ENCODE peak calls at places on chromosomes 12 and 14, in ten cellular contexts. One of them, this sample, is unnamed.

GRCh38 chr12:17134315-17134714 is 528.4 kb upstream of the LMO3 start:
- DNase-seq in foreskin melanocyte: no peak
- DNase-seq in pons: no peak
- DNase-seq in fibroblast of gingiva: no peak
- DNase-seq in AG04450: no peak
- DNase-seq in stimulated activated CD8-positive, alpha-beta memory T cell treated with anti-CD3 and anti-CD28 coated beads, Interleukin-4, amount 100 ng/mL, for 1 hour: no peak
- DNase-seq in HFFc6: no peak
- DNase-seq in right lobe of liver: no peak
- DNase-seq in body of pancreas: no peak
- DNase-seq in CD8-positive, alpha-beta memory T cell: no peak
- DNase-seq in this sample: no peak

GRCh38 chr12:109793826-109794501 is 39.2 kb downstream of the TRPV4 start:
- DNase-seq in fibroblast of gingiva: no peak
- DNase-seq in AG04450: no peak
- DNase-seq in body of pancreas: no peak
- DNase-seq in HFFc6: no peak
- DNase-seq in CD8-positive, alpha-beta memory T cell: no peak
- DNase-seq in foreskin melanocyte: no peak
- DNase-seq in pons: no peak
- DNase-seq in stimulated activated CD8-positive, alpha-beta memory T cell treated with anti-CD3 and anti-CD28 coated beads, Interleukin-4, amount 100 ng/mL, for 1 hour: no peak
- DNase-seq in right lobe of liver: no peak
- DNase-seq in this sample: no peak

GRCh38 chr14:94050231-94050880 is 24.2 kb downstream of the OTUB2 start:
- DNase-seq in AG04450: no peak
- DNase-seq in pons: no peak
- DNase-seq in foreskin melanocyte: no peak
- DNase-seq in stimulated activated CD8-positive, alpha-beta memory T cell treated with anti-CD3 and anti-CD28 coated beads, Interleukin-4, amount 100 ng/mL, for 1 hour: no peak
- DNase-seq in CD8-positive, alpha-beta memory T cell: no peak
- DNase-seq in HFFc6: no peak
- DNase-seq in body of pancreas: peak
- DNase-seq in fibroblast of gingiva: no peak
- DNase-seq in right lobe of liver: peak
- DNase-seq in this sample: no peak

GRCh38 chr14:34562776-34563150 is 23.3 kb upstream of the EAPP start:
- DNase-seq in fibroblast of gingiva: no peak
- DNase-seq in CD8-positive, alpha-beta memory T cell: no peak
- DNase-seq in HFFc6: no peak
- DNase-seq in AG04450: no peak
- DNase-seq in pons: no peak
- DNase-seq in foreskin melanocyte: no peak
- DNase-seq in right lobe of liver: no peak
- DNase-seq in body of pancreas: no peak
- DNase-seq in stimulated activated CD8-positive, alpha-beta memory T cell treated with anti-CD3 and anti-CD28 coated beads, Interleukin-4, amount 100 ng/mL, for 1 hour: no peak
- DNase-seq in this sample: no peak

GRCh38 chr12:116920939-116921338 is 10.2 kb downstream of the FBXW8 start:
- DNase-seq in HFFc6: no peak
- DNase-seq in CD8-positive, alpha-beta memory T cell: no peak
- DNase-seq in fibroblast of gingiva: no peak
- DNase-seq in body of pancreas: no peak
- DNase-seq in right lobe of liver: no peak
- DNase-seq in pons: no peak
- DNase-seq in foreskin melanocyte: no peak
- DNase-seq in AG04450: no peak
- DNase-seq in stimulated activated CD8-positive, alpha-beta memory T cell treated with anti-CD3 and anti-CD28 coated beads, Interleukin-4, amount 100 ng/mL, for 1 hour: no peak
- DNase-seq in this sample: no peak

GRCh38 chr14:47509957-47510356 is 165.4 kb downstream of the MDGA2 start:
- DNase-seq in CD8-positive, alpha-beta memory T cell: no peak
- DNase-seq in AG04450: no peak
- DNase-seq in body of pancreas: no peak
- DNase-seq in pons: no peak
- DNase-seq in foreskin melanocyte: no peak
- DNase-seq in stimulated activated CD8-positive, alpha-beta memory T cell treated with anti-CD3 and anti-CD28 coated beads, Interleukin-4, amount 100 ng/mL, for 1 hour: no peak
- DNase-seq in HFFc6: no peak
- DNase-seq in fibroblast of gingiva: no peak
- DNase-seq in right lobe of liver: no peak
- DNase-seq in this sample: no peak

GRCh38 chr12:51635371-51635770 is 44.3 kb downstream of the SCN8A start:
- DNase-seq in foreskin melanocyte: no peak
- DNase-seq in stimulated activated CD8-positive, alpha-beta memory T cell treated with anti-CD3 and anti-CD28 coated beads, Interleukin-4, amount 100 ng/mL, for 1 hour: no peak
- DNase-seq in body of pancreas: no peak
- DNase-seq in CD8-positive, alpha-beta memory T cell: no peak
- DNase-seq in pons: no peak
- DNase-seq in right lobe of liver: no peak
- DNase-seq in AG04450: no peak
- DNase-seq in fibroblast of gingiva: no peak
- DNase-seq in HFFc6: peak
- DNase-seq in this sample: no peak

GRCh38 chr14:68178282-68178681 is 358.7 kb downstream of the RAD51B start:
- DNase-seq in fibroblast of gingiva: no peak
- DNase-seq in AG04450: no peak
- DNase-seq in body of pancreas: no peak
- DNase-seq in CD8-positive, alpha-beta memory T cell: no peak
- DNase-seq in stimulated activated CD8-positive, alpha-beta memory T cell treated with anti-CD3 and anti-CD28 coated beads, Interleukin-4, amount 100 ng/mL, for 1 hour: no peak
- DNase-seq in right lobe of liver: no peak
- DNase-seq in pons: no peak
- DNase-seq in HFFc6: no peak
- DNase-seq in foreskin melanocyte: peak
- DNase-seq in this sample: no peak

GRCh38 chr12:102874819-102875218 is 42.2 kb downstream of the PAH start:
- DNase-seq in pons: peak
- DNase-seq in HFFc6: no peak
- DNase-seq in AG04450: no peak
- DNase-seq in CD8-positive, alpha-beta memory T cell: no peak
- DNase-seq in stimulated activated CD8-positive, alpha-beta memory T cell treated with anti-CD3 and anti-CD28 coated beads, Interleukin-4, amount 100 ng/mL, for 1 hour: no peak
- DNase-seq in foreskin melanocyte: no peak
- DNase-seq in body of pancreas: no peak
- DNase-seq in right lobe of liver: no peak
- DNase-seq in fibroblast of gingiva: no peak
- DNase-seq in this sample: no peak

GRCh38 chr14:61472801-61473376 is 151.5 kb downstream of the PRKCH start:
- DNase-seq in pons: no peak
- DNase-seq in HFFc6: no peak
- DNase-seq in stimulated activated CD8-positive, alpha-beta memory T cell treated with anti-CD3 and anti-CD28 coated beads, Interleukin-4, amount 100 ng/mL, for 1 hour: no peak
- DNase-seq in foreskin melanocyte: peak
- DNase-seq in fibroblast of gingiva: no peak
- DNase-seq in AG04450: no peak
- DNase-seq in right lobe of liver: no peak
- DNase-seq in body of pancreas: no peak
- DNase-seq in CD8-positive, alpha-beta memory T cell: peak
- DNase-seq in this sample: no peak

GRCh38 chr12:94659531-94659930 is 9.2 kb upstream of the TMCC3 start:
- DNase-seq in body of pancreas: no peak
- DNase-seq in CD8-positive, alpha-beta memory T cell: no peak
- DNase-seq in pons: no peak
- DNase-seq in fibroblast of gingiva: no peak
- DNase-seq in stimulated activated CD8-positive, alpha-beta memory T cell treated with anti-CD3 and anti-CD28 coated beads, Interleukin-4, amount 100 ng/mL, for 1 hour: no peak
- DNase-seq in HFFc6: no peak
- DNase-seq in AG04450: no peak
- DNase-seq in foreskin melanocyte: no peak
- DNase-seq in right lobe of liver: no peak
- DNase-seq in this sample: no peak

GRCh38 chr12:8527250-8528130 is 13.2 kb downstream of the CLEC4E start:
- DNase-seq in body of pancreas: no peak
- DNase-seq in right lobe of liver: no peak
- DNase-seq in CD8-positive, alpha-beta memory T cell: no peak
- DNase-seq in stimulated activated CD8-positive, alpha-beta memory T cell treated with anti-CD3 and anti-CD28 coated beads, Interleukin-4, amount 100 ng/mL, for 1 hour: no peak
- DNase-seq in HFFc6: no peak
- DNase-seq in pons: no peak
- DNase-seq in fibroblast of gingiva: no peak
- DNase-seq in AG04450: no peak
- DNase-seq in foreskin melanocyte: no peak
- DNase-seq in this sample: no peak

GRCh38 chr12:112538740-112539139 is 120.0 kb downstream of the PTPN11 start:
- DNase-seq in CD8-positive, alpha-beta memory T cell: no peak
- DNase-seq in foreskin melanocyte: no peak
- DNase-seq in AG04450: no peak
- DNase-seq in pons: no peak
- DNase-seq in stimulated activated CD8-positive, alpha-beta memory T cell treated with anti-CD3 and anti-CD28 coated beads, Interleukin-4, amount 100 ng/mL, for 1 hour: no peak
- DNase-seq in HFFc6: no peak
- DNase-seq in body of pancreas: no peak
- DNase-seq in fibroblast of gingiva: no peak
- DNase-seq in right lobe of liver: no peak
- DNase-seq in this sample: no peak

GRCh38 chr14:24315807-24316596 is 4.7 kb downstream of the LTB4R start:
- DNase-seq in pons: no peak
- DNase-seq in CD8-positive, alpha-beta memory T cell: no peak
- DNase-seq in body of pancreas: peak
- DNase-seq in HFFc6: no peak
- DNase-seq in fibroblast of gingiva: no peak
- DNase-seq in right lobe of liver: peak
- DNase-seq in foreskin melanocyte: no peak
- DNase-seq in stimulated activated CD8-positive, alpha-beta memory T cell treated with anti-CD3 and anti-CD28 coated beads, Interleukin-4, amount 100 ng/mL, for 1 hour: no peak
- DNase-seq in AG04450: no peak
- DNase-seq in this sample: peak

GRCh38 chr12:6823161-6824084 is 1.8 kb downstream of the GPR162 start:
- DNase-seq in right lobe of liver: no peak
- DNase-seq in fibroblast of gingiva: no peak
- DNase-seq in body of pancreas: no peak
- DNase-seq in CD8-positive, alpha-beta memory T cell: no peak
- DNase-seq in AG04450: no peak
- DNase-seq in foreskin melanocyte: no peak
- DNase-seq in HFFc6: no peak
- DNase-seq in stimulated activated CD8-positive, alpha-beta memory T cell treated with anti-CD3 and anti-CD28 coated beads, Interleukin-4, amount 100 ng/mL, for 1 hour: no peak
- DNase-seq in pons: no peak
- DNase-seq in this sample: no peak

GRCh38 chr12:64618953-64619590 is 8.8 kb downstream of the RASSF3 start:
- DNase-seq in HFFc6: peak
- DNase-seq in fibroblast of gingiva: peak
- DNase-seq in right lobe of liver: no peak
- DNase-seq in stimulated activated CD8-positive, alpha-beta memory T cell treated with anti-CD3 and anti-CD28 coated beads, Interleukin-4, amount 100 ng/mL, for 1 hour: no peak
- DNase-seq in AG04450: no peak
- DNase-seq in body of pancreas: no peak
- DNase-seq in pons: peak
- DNase-seq in foreskin melanocyte: no peak
- DNase-seq in CD8-positive, alpha-beta memory T cell: no peak
- DNase-seq in this sample: no peak

GRCh38 chr14:93716410-93717221 is 71.7 kb downstream of the PRIMA1 start:
- DNase-seq in AG04450: no peak
- DNase-seq in foreskin melanocyte: no peak
- DNase-seq in body of pancreas: no peak
- DNase-seq in right lobe of liver: no peak
- DNase-seq in stimulated activated CD8-positive, alpha-beta memory T cell treated with anti-CD3 and anti-CD28 coated beads, Interleukin-4, amount 100 ng/mL, for 1 hour: no peak
- DNase-seq in pons: peak
- DNase-seq in CD8-positive, alpha-beta memory T cell: no peak
- DNase-seq in HFFc6: no peak
- DNase-seq in fibroblast of gingiva: no peak
- DNase-seq in this sample: no peak

GRCh38 chr12:108600702-108601007 is 2.8 kb upstream of the TMEM119 start:
- DNase-seq in CD8-positive, alpha-beta memory T cell: no peak
- DNase-seq in right lobe of liver: no peak
- DNase-seq in stimulated activated CD8-positive, alpha-beta memory T cell treated with anti-CD3 and anti-CD28 coated beads, Interleukin-4, amount 100 ng/mL, for 1 hour: no peak
- DNase-seq in fibroblast of gingiva: no peak
- DNase-seq in HFFc6: no peak
- DNase-seq in AG04450: no peak
- DNase-seq in pons: no peak
- DNase-seq in body of pancreas: no peak
- DNase-seq in foreskin melanocyte: no peak
- DNase-seq in this sample: no peak

GRCh38 chr12:6953417-6954315 is 2.5 kb downstream of the PTPN6 start:
- DNase-seq in pons: peak
- DNase-seq in fibroblast of gingiva: no peak
- DNase-seq in body of pancreas: no peak
- DNase-seq in foreskin melanocyte: peak
- DNase-seq in HFFc6: no peak
- DNase-seq in right lobe of liver: peak
- DNase-seq in AG04450: no peak
- DNase-seq in CD8-positive, alpha-beta memory T cell: peak
- DNase-seq in stimulated activated CD8-positive, alpha-beta memory T cell treated with anti-CD3 and anti-CD28 coated beads, Interleukin-4, amount 100 ng/mL, for 1 hour: peak
- DNase-seq in this sample: peak

GRCh38 chr14:24052656-24053547 is 1.1 kb downstream of the CARMIL3 start:
- DNase-seq in right lobe of liver: no peak
- DNase-seq in AG04450: no peak
- DNase-seq in HFFc6: no peak
- DNase-seq in foreskin melanocyte: no peak
- DNase-seq in pons: no peak
- DNase-seq in stimulated activated CD8-positive, alpha-beta memory T cell treated with anti-CD3 and anti-CD28 coated beads, Interleukin-4, amount 100 ng/mL, for 1 hour: peak
- DNase-seq in fibroblast of gingiva: no peak
- DNase-seq in body of pancreas: no peak
- DNase-seq in CD8-positive, alpha-beta memory T cell: peak
- DNase-seq in this sample: no peak

GRCh38 chr14:22984959-22985658 is 2.8 kb upstream of the AJUBA start:
- DNase-seq in body of pancreas: no peak
- DNase-seq in foreskin melanocyte: no peak
- DNase-seq in stimulated activated CD8-positive, alpha-beta memory T cell treated with anti-CD3 and anti-CD28 coated beads, Interleukin-4, amount 100 ng/mL, for 1 hour: no peak
- DNase-seq in pons: no peak
- DNase-seq in AG04450: no peak
- DNase-seq in fibroblast of gingiva: no peak
- DNase-seq in CD8-positive, alpha-beta memory T cell: no peak
- DNase-seq in right lobe of liver: no peak
- DNase-seq in HFFc6: no peak
- DNase-seq in this sample: no peak

GRCh38 chr14:20836668-20837338 is 34.2 kb upstream of the RNASE1 start:
- DNase-seq in foreskin melanocyte: peak
- DNase-seq in pons: peak
- DNase-seq in HFFc6: peak
- DNase-seq in CD8-positive, alpha-beta memory T cell: no peak
- DNase-seq in fibroblast of gingiva: peak
- DNase-seq in right lobe of liver: no peak
- DNase-seq in AG04450: no peak
- DNase-seq in body of pancreas: peak
- DNase-seq in stimulated activated CD8-positive, alpha-beta memory T cell treated with anti-CD3 and anti-CD28 coated beads, Interleukin-4, amount 100 ng/mL, for 1 hour: no peak
- DNase-seq in this sample: peak

GRCh38 chr12:96177013-96177412 is 17.2 kb upstream of the ELK3 start:
- DNase-seq in right lobe of liver: no peak
- DNase-seq in AG04450: no peak
- DNase-seq in body of pancreas: no peak
- DNase-seq in fibroblast of gingiva: no peak
- DNase-seq in HFFc6: no peak
- DNase-seq in foreskin melanocyte: no peak
- DNase-seq in CD8-positive, alpha-beta memory T cell: no peak
- DNase-seq in pons: no peak
- DNase-seq in stimulated activated CD8-positive, alpha-beta memory T cell treated with anti-CD3 and anti-CD28 coated beads, Interleukin-4, amount 100 ng/mL, for 1 hour: no peak
- DNase-seq in this sample: no peak

GRCh38 chr12:75444444-75445136 is 36.0 kb upstream of the GLIPR1 start:
- DNase-seq in fibroblast of gingiva: peak
- DNase-seq in CD8-positive, alpha-beta memory T cell: no peak
- DNase-seq in stimulated activated CD8-positive, alpha-beta memory T cell treated with anti-CD3 and anti-CD28 coated beads, Interleukin-4, amount 100 ng/mL, for 1 hour: no peak
- DNase-seq in right lobe of liver: no peak
- DNase-seq in foreskin melanocyte: no peak
- DNase-seq in HFFc6: peak
- DNase-seq in AG04450: peak
- DNase-seq in pons: no peak
- DNase-seq in body of pancreas: no peak
- DNase-seq in this sample: no peak

GRCh38 chr14:75438486-75439080 is 10.8 kb downstream of the JDP2 start:
- DNase-seq in fibroblast of gingiva: no peak
- DNase-seq in CD8-positive, alpha-beta memory T cell: no peak
- DNase-seq in HFFc6: no peak
- DNase-seq in body of pancreas: no peak
- DNase-seq in AG04450: no peak
- DNase-seq in foreskin melanocyte: no peak
- DNase-seq in right lobe of liver: no peak
- DNase-seq in stimulated activated CD8-positive, alpha-beta memory T cell treated with anti-CD3 and anti-CD28 coated beads, Interleukin-4, amount 100 ng/mL, for 1 hour: no peak
- DNase-seq in pons: no peak
- DNase-seq in this sample: no peak

GRCh38 chr14:52443506-52443905 is 108.8 kb downstream of the TXNDC16 start:
- DNase-seq in pons: no peak
- DNase-seq in right lobe of liver: no peak
- DNase-seq in fibroblast of gingiva: no peak
- DNase-seq in body of pancreas: no peak
- DNase-seq in CD8-positive, alpha-beta memory T cell: no peak
- DNase-seq in stimulated activated CD8-positive, alpha-beta memory T cell treated with anti-CD3 and anti-CD28 coated beads, Interleukin-4, amount 100 ng/mL, for 1 hour: no peak
- DNase-seq in foreskin melanocyte: no peak
- DNase-seq in HFFc6: peak
- DNase-seq in AG04450: no peak
- DNase-seq in this sample: no peak

GRCh38 chr12:46661161-46661845 is 164.5 kb downstream of the SLC38A4 start:
- DNase-seq in fibroblast of gingiva: peak
- DNase-seq in body of pancreas: peak
- DNase-seq in pons: peak
- DNase-seq in CD8-positive, alpha-beta memory T cell: no peak
- DNase-seq in stimulated activated CD8-positive, alpha-beta memory T cell treated with anti-CD3 and anti-CD28 coated beads, Interleukin-4, amount 100 ng/mL, for 1 hour: no peak
- DNase-seq in AG04450: peak
- DNase-seq in right lobe of liver: no peak
- DNase-seq in foreskin melanocyte: peak
- DNase-seq in HFFc6: peak
- DNase-seq in this sample: peak

GRCh38 chr12:54141534-54142475 is 47.0 kb downstream of the SMUG1 start:
- DNase-seq in pons: no peak
- DNase-seq in body of pancreas: no peak
- DNase-seq in CD8-positive, alpha-beta memory T cell: no peak
- DNase-seq in foreskin melanocyte: no peak
- DNase-seq in right lobe of liver: no peak
- DNase-seq in fibroblast of gingiva: no peak
- DNase-seq in AG04450: no peak
- DNase-seq in stimulated activated CD8-positive, alpha-beta memory T cell treated with anti-CD3 and anti-CD28 coated beads, Interleukin-4, amount 100 ng/mL, for 1 hour: no peak
- DNase-seq in HFFc6: peak
- DNase-seq in this sample: no peak

This sample was measured in lung microvascular endothelial cell.